ENCODE peak calls at places on chromosome 21, in eight cellular contexts. One of them, this sample, is unnamed.

GRCh38 chr21:41437754-41438153 is 11.7 kb downstream of the MX1 start:
- DNase-seq in GM12864: no peak
- DNase-seq in breast epithelium: no peak
- DNase-seq in AG09309: no peak
- DNase-seq in PC-9: no peak
- DNase-seq in HCT116: no peak
- DNase-seq in omental fat pad: no peak
- DNase-seq in upper lobe of right lung: no peak
- DNase-seq in this sample: no peak

GRCh38 chr21:26837539-26837938 is 7.7 kb downstream of the ADAMTS1 start:
- DNase-seq in PC-9: no peak
- DNase-seq in AG09309: no peak
- DNase-seq in omental fat pad: no peak
- DNase-seq in GM12864: no peak
- DNase-seq in upper lobe of right lung: no peak
- DNase-seq in breast epithelium: no peak
- DNase-seq in HCT116: no peak
- DNase-seq in this sample: no peak

GRCh38 chr21:41360072-41360821 is 1.6 kb upstream of the MX2 start:
- DNase-seq in GM12864: no peak
- DNase-seq in breast epithelium: peak
- DNase-seq in PC-9: no peak
- DNase-seq in omental fat pad: no peak
- DNase-seq in HCT116: no peak
- DNase-seq in upper lobe of right lung: peak
- DNase-seq in AG09309: no peak
- DNase-seq in this sample: no peak

GRCh38 chr21:18155508-18156193 is 89.0 kb upstream of the CHODL start:
- DNase-seq in HCT116: no peak
- DNase-seq in AG09309: no peak
- DNase-seq in upper lobe of right lung: no peak
- DNase-seq in PC-9: no peak
- DNase-seq in omental fat pad: no peak
- DNase-seq in GM12864: no peak
- DNase-seq in breast epithelium: no peak
- DNase-seq in this sample: no peak

GRCh38 chr21:34372321-34372720 is 3.0 kb upstream of the SMIM11 start:
- DNase-seq in PC-9: no peak
- DNase-seq in GM12864: no peak
- DNase-seq in upper lobe of right lung: no peak
- DNase-seq in omental fat pad: no peak
- DNase-seq in HCT116: no peak
- DNase-seq in breast epithelium: no peak
- DNase-seq in AG09309: no peak
- DNase-seq in this sample: no peak

GRCh38 chr21:40768056-40768455 is 78.9 kb downstream of the DSCAM start:
- DNase-seq in GM12864: no peak
- DNase-seq in omental fat pad: no peak
- DNase-seq in AG09309: no peak
- DNase-seq in breast epithelium: no peak
- DNase-seq in upper lobe of right lung: no peak
- DNase-seq in PC-9: no peak
- DNase-seq in HCT116: no peak
- DNase-seq in this sample: no peak

GRCh38 chr21:17848228-17848627 is 29.1 kb upstream of the C21orf91 start:
- DNase-seq in HCT116: no peak
- DNase-seq in breast epithelium: peak
- DNase-seq in PC-9: no peak
- DNase-seq in upper lobe of right lung: no peak
- DNase-seq in AG09309: peak
- DNase-seq in omental fat pad: no peak
- DNase-seq in GM12864: peak
- DNase-seq in this sample: peak

GRCh38 chr21:20646431-20646830 is 351.8 kb upstream of the NCAM2 start:
- DNase-seq in omental fat pad: no peak
- DNase-seq in GM12864: no peak
- DNase-seq in PC-9: no peak
- DNase-seq in AG09309: no peak
- DNase-seq in upper lobe of right lung: no peak
- DNase-seq in breast epithelium: no peak
- DNase-seq in HCT116: no peak
- DNase-seq in this sample: no peak

GRCh38 chr21:42572906-42573495 is 59.3 kb downstream of the SLC37A1 start:
- DNase-seq in omental fat pad: no peak
- DNase-seq in HCT116: no peak
- DNase-seq in PC-9: no peak
- DNase-seq in breast epithelium: no peak
- DNase-seq in upper lobe of right lung: peak
- DNase-seq in AG09309: no peak
- DNase-seq in GM12864: no peak
- DNase-seq in this sample: no peak

GRCh38 chr21:42575111-42575510 is 61.5 kb downstream of the SLC37A1 start:
- DNase-seq in HCT116: no peak
- DNase-seq in breast epithelium: no peak
- DNase-seq in omental fat pad: no peak
- DNase-seq in GM12864: no peak
- DNase-seq in AG09309: no peak
- DNase-seq in PC-9: no peak
- DNase-seq in upper lobe of right lung: peak
- DNase-seq in this sample: no peak

GRCh38 chr21:42571391-42572150 is 57.9 kb downstream of the SLC37A1 start:
- DNase-seq in HCT116: no peak
- DNase-seq in GM12864: no peak
- DNase-seq in upper lobe of right lung: peak
- DNase-seq in PC-9: no peak
- DNase-seq in omental fat pad: no peak
- DNase-seq in AG09309: no peak
- DNase-seq in breast epithelium: no peak
- DNase-seq in this sample: no peak

GRCh38 chr21:42576639-42577038 is 63.0 kb downstream of the SLC37A1 start:
- DNase-seq in omental fat pad: no peak
- DNase-seq in GM12864: no peak
- DNase-seq in upper lobe of right lung: no peak
- DNase-seq in AG09309: no peak
- DNase-seq in HCT116: no peak
- DNase-seq in PC-9: no peak
- DNase-seq in breast epithelium: no peak
- DNase-seq in this sample: no peak

DNA sequence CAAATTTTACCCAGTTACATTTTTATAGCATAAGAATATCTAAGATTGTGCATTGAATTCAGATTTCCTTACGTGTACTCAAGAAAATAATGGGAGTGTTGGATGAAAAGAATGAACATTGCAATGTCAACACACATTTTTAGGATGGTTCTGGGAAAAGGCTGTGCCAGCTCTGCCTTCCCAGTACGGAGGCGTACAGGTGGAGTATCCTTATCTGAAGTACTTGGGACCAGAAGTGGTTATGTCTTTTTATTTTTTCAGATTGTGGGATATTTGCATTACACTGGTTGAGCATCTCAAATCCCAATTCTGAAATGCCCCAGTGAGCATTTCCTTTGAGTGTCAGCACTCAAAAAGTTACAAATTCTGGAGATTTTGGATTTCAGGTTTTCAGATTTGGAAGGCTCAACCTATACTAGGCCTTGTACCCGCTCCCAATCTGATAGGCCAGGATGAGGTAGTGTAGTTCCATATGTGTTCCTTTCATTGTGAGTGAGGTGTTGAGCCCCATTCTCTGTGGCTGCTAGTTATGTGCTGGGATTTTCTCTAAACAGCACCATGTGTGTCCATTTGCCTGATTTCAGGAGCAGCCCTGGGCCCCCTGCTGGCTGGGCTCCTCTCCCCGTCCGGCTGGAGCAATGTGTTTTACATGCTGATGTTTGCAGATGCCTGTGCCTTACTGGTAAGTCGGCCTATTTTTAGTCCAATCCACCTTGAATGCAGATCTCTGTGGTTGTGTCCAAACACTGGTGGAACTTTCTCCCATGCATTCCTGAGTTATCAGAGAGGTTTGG is 60.8 kb downstream of the SLC37A1 start:
- DNase-seq in HCT116: no peak
- DNase-seq in PC-9: no peak
- DNase-seq in breast epithelium: no peak
- DNase-seq in GM12864: no peak
- DNase-seq in omental fat pad: no peak
- DNase-seq in AG09309: no peak
- DNase-seq in upper lobe of right lung: peak
- DNase-seq in this sample: no peak
- TF ChIP-seq CTCF in HCT116: no peak
- TF ChIP-seq CTCF in PC-9: no peak
- TF ChIP-seq CTCF in breast epithelium: no peak
- TF ChIP-seq CTCF in GM12864: no peak
- TF ChIP-seq CTCF in omental fat pad: no peak
- TF ChIP-seq CTCF in AG09309: peak
- TF ChIP-seq CTCF in upper lobe of right lung: peak
- TF ChIP-seq CTCF in this sample: no peak

GRCh38 chr21:45472445-45473365 is 67.7 kb downstream of the COL18A1 start:
- DNase-seq in breast epithelium: no peak
- DNase-seq in AG09309: no peak
- DNase-seq in PC-9: no peak
- DNase-seq in upper lobe of right lung: no peak
- DNase-seq in omental fat pad: no peak
- DNase-seq in HCT116: no peak
- DNase-seq in GM12864: no peak
- DNase-seq in this sample: no peak

GRCh38 chr21:45471229-45472052 is 66.5 kb downstream of the COL18A1 start:
- DNase-seq in PC-9: peak
- DNase-seq in AG09309: peak
- DNase-seq in upper lobe of right lung: no peak
- DNase-seq in breast epithelium: no peak
- DNase-seq in omental fat pad: no peak
- DNase-seq in HCT116: no peak
- DNase-seq in GM12864: no peak
- DNase-seq in this sample: no peak

GRCh38 chr21:45475004-45475685 is 67.1 kb downstream of the SLC19A1 start:
- DNase-seq in breast epithelium: no peak
- DNase-seq in AG09309: no peak
- DNase-seq in upper lobe of right lung: no peak
- DNase-seq in omental fat pad: no peak
- DNase-seq in GM12864: no peak
- DNase-seq in HCT116: no peak
- DNase-seq in PC-9: no peak
- DNase-seq in this sample: no peak

GRCh38 chr21:45474323-45474950 is 67.8 kb downstream of the SLC19A1 start:
- DNase-seq in AG09309: no peak
- DNase-seq in PC-9: no peak
- DNase-seq in GM12864: no peak
- DNase-seq in breast epithelium: no peak
- DNase-seq in upper lobe of right lung: no peak
- DNase-seq in HCT116: no peak
- DNase-seq in omental fat pad: no peak
- DNase-seq in this sample: no peak

DNA sequence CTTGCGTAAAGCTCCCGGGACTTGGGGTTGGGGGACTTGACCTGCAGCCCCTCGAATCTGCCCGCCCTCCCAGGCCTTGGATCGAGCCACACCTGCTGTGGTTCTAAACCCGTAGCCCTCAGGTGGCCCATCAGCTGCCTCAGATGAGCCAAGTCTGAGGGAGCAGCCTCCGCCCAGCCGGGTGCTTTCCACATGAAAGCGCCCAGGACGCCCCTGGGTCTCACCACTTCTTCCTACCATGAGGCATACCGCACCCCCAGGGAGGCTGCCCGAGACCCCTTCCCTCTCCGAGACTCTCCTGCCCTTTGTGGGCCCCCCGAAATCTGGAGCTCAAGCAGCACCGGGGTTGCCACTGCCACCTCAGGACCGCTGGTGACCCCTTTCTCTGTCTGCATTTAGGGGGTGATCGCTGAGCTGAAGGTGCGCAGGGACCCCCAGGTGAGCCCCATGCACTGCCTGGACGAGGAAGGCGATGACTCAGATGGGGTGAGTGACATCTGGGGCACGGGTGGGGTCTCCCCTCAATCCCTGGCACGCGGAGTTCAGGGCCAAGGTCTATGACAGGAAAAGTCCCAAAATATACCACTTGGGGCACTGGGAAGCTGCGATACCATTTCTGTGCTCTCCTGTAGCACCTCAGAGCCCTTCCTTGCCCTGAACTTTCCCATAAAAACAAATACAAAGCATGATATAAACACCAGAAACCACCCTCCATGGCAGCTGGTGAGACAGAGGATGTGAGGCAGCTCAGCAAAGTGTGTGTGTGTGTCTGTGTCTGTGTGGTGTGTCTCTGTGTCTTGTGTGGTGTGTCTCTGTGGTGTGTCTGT is 68.5 kb downstream of the SLC19A1 start:
- DNase-seq in breast epithelium: no peak
- DNase-seq in HCT116: no peak
- DNase-seq in upper lobe of right lung: no peak
- DNase-seq in GM12864: no peak
- DNase-seq in PC-9: no peak
- DNase-seq in AG09309: no peak
- DNase-seq in omental fat pad: no peak
- DNase-seq in this sample: no peak
- TF ChIP-seq CTCF in breast epithelium: no peak
- TF ChIP-seq CTCF in HCT116: no peak
- TF ChIP-seq CTCF in upper lobe of right lung: no peak
- TF ChIP-seq CTCF in GM12864: no peak
- TF ChIP-seq CTCF in PC-9: no peak
- TF ChIP-seq CTCF in AG09309: no peak
- TF ChIP-seq CTCF in omental fat pad: no peak
- TF ChIP-seq CTCF in this sample: no peak

GRCh38 chr21:32307706-32308105 is 9.1 kb downstream of the MRAP start:
- DNase-seq in GM12864: no peak
- DNase-seq in AG09309: no peak
- DNase-seq in PC-9: no peak
- DNase-seq in HCT116: no peak
- DNase-seq in breast epithelium: no peak
- DNase-seq in omental fat pad: no peak
- DNase-seq in upper lobe of right lung: no peak
- DNase-seq in this sample: no peak

GRCh38 chr21:32308696-32309095 is 10.0 kb downstream of the MRAP start:
- DNase-seq in PC-9: no peak
- DNase-seq in omental fat pad: no peak
- DNase-seq in breast epithelium: no peak
- DNase-seq in upper lobe of right lung: no peak
- DNase-seq in HCT116: no peak
- DNase-seq in AG09309: no peak
- DNase-seq in GM12864: no peak
- DNase-seq in this sample: no peak

GRCh38 chr21:32303385-32303784 is 4.7 kb downstream of the MRAP start:
- DNase-seq in HCT116: no peak
- DNase-seq in breast epithelium: no peak
- DNase-seq in omental fat pad: no peak
- DNase-seq in AG09309: no peak
- DNase-seq in upper lobe of right lung: no peak
- DNase-seq in GM12864: no peak
- DNase-seq in PC-9: no peak
- DNase-seq in this sample: no peak

GRCh38 chr21:32304998-32305397 is 6.3 kb downstream of the MRAP start:
- DNase-seq in upper lobe of right lung: no peak
- DNase-seq in AG09309: no peak
- DNase-seq in PC-9: no peak
- DNase-seq in omental fat pad: no peak
- DNase-seq in breast epithelium: no peak
- DNase-seq in GM12864: no peak
- DNase-seq in HCT116: no peak
- DNase-seq in this sample: no peak

GRCh38 chr21:32306021-32306780 is 7.5 kb downstream of the MRAP start:
- DNase-seq in PC-9: no peak
- DNase-seq in HCT116: no peak
- DNase-seq in AG09309: no peak
- DNase-seq in breast epithelium: no peak
- DNase-seq in upper lobe of right lung: no peak
- DNase-seq in GM12864: no peak
- DNase-seq in omental fat pad: no peak
- DNase-seq in this sample: no peak
- TF ChIP-seq CTCF in PC-9: no peak
- TF ChIP-seq CTCF in HCT116: no peak
- TF ChIP-seq CTCF in AG09309: peak
- TF ChIP-seq CTCF in breast epithelium: no peak
- TF ChIP-seq CTCF in upper lobe of right lung: no peak
- TF ChIP-seq CTCF in GM12864: peak
- TF ChIP-seq CTCF in omental fat pad: no peak
- TF ChIP-seq CTCF in this sample: no peak

DNA sequence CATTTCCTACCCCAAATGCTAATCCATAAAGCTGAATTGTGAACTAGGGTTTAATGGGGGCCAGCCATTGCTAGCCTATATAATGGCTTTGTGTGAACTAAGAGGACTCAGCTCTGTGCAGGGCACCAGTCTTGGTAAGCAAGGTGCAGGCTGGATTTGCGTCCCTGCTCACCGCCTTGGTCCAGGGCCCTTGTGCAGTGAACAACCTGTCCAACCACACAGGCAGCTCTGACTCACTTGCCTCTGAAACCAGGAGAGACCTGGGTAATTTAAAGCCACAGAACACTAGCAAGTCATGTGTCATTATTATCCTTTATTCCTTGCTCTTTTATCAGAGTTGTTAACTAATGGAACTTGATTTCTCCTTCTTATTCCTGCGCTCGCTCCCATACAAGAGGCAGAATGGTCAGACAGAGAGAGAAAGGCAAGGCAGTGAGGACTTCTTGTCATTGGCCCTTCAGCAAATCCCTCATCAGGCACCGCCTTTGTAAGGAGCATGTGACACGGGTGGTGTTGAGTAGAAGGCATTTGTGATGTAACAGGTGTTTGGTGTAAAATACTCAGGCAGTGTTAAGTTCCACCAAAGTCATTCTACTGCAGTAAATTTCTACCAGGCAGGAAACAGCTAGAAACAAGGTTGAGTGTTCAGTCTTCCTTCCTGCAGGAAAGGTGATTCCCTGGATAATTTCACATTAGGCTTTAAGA is 67.3 kb upstream of the OLIG2 start:
- DNase-seq in AG09309: no peak
- DNase-seq in PC-9: no peak
- DNase-seq in GM12864: no peak
- DNase-seq in breast epithelium: no peak
- DNase-seq in HCT116: no peak
- DNase-seq in upper lobe of right lung: no peak
- DNase-seq in omental fat pad: no peak
- DNase-seq in this sample: no peak
- TF ChIP-seq CTCF in AG09309: no peak
- TF ChIP-seq CTCF in PC-9: no peak
- TF ChIP-seq CTCF in GM12864: no peak
- TF ChIP-seq CTCF in breast epithelium: no peak
- TF ChIP-seq CTCF in HCT116: no peak
- TF ChIP-seq CTCF in upper lobe of right lung: no peak
- TF ChIP-seq CTCF in omental fat pad: no peak
- TF ChIP-seq CTCF in this sample: no peak

This sample was measured in GM10248.